ENCODE peak calls at places on chromosomes 1 and 21, in eight cellular contexts. G, K, T, U, J, V, S and F are unnamed samples.

GRCh38 chr1:110087812-110088738 is 17.6 kb upstream of the ALX3 start:
- DNase-seq in K (peak; percentile 53), V (peak; percentile 77), G (peak; percentile 65), J (peak; percentile 47), U (no peak), T (no peak), S (peak; percentile 50), F (peak; percentile 10)

GRCh38 chr1:40986929-40987328 is 7.4 kb downstream of the CTPS1 start:
- DNase-seq in T (no peak), J (no peak), S (no peak), K (no peak), U (no peak), V (no peak), G (no peak), F (no peak)

GRCh38 chr1:165828581-165829329 is 1.3 kb downstream of the UCK2 start:
- DNase-seq in S (peak; percentile 57), J (peak; percentile 62), G (peak; percentile 42), K (no peak), T (peak; percentile 74), V (peak; percentile 74), U (peak; percentile 59), F (no peak)

GRCh38 chr1:100530901-100531487 is 6.9 kb upstream of the GPR88 start:
- DNase-seq in G (peak; percentile 50), U (no peak), S (no peak), V (no peak), K (no peak), J (no peak), T (no peak), F (peak; percentile 43)

GRCh38 chr1:207824691-207825090 is 72.8 kb downstream of the CD46 start:
- DNase-seq in T (no peak), U (no peak), J (peak; percentile 76), S (no peak), G (no peak), V (no peak), K (no peak), F (no peak)

GRCh38 chr1:212247179-212247721 is 38.0 kb upstream of the PPP2R5A start:
- DNase-seq in T (no peak), U (no peak), V (peak; percentile 45), K (no peak), G (no peak), J (no peak), S (no peak), F (no peak)

GRCh38 chr1:46675549-46676314 is 4.1 kb downstream of the TEX38 start:
- DNase-seq in S (no peak), U (no peak), V (no peak), G (no peak), K (no peak), J (no peak), T (no peak), F (no peak)

GRCh38 chr1:44303532-44303931 is 51.5 kb downstream of the ERI3 start:
- DNase-seq in V (no peak), S (no peak), K (no peak), J (no peak), U (no peak), G (no peak), T (no peak), F (no peak)

GRCh38 chr1:7346600-7347570 is 424.2 kb upstream of the VAMP3 start:
- DNase-seq in J (no peak), T (no peak), V (no peak), K (no peak), G (no peak), S (peak; percentile 44), U (no peak), F (no peak)

DNA sequence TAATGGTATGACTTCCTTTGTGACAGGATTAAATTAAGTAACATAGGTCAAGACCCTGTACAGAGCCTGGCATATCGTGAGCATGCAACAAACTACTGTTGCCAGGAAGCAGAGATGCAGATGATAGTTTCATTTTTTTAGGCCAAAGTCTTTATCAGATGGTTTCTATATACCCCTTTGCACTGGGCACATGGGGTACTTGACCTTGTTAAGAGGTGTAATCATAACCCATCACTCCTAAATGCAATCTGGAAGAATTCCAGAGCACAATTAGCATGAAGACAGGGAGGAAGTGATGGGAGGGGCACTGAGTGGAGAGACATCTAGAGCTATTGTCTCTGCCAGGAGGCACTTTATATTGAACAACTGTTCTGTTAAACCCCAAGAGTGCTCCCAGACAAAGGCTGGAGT is 22.1 kb downstream of the ZBTB17 start:
- DNase-seq in K (no peak), J (no peak), U (no peak), T (no peak), V (peak; percentile 46), G (no peak), S (no peak), F (no peak)
- H3K4me3 ChIP-seq in K (no peak overlapping the region), J (no peak overlapping the region), U (no peak overlapping the region), T (no peak overlapping the region), V (no peak overlapping the region), G (no peak overlapping the region), S (no peak overlapping the region), F (no peak overlapping the region)

DNA sequence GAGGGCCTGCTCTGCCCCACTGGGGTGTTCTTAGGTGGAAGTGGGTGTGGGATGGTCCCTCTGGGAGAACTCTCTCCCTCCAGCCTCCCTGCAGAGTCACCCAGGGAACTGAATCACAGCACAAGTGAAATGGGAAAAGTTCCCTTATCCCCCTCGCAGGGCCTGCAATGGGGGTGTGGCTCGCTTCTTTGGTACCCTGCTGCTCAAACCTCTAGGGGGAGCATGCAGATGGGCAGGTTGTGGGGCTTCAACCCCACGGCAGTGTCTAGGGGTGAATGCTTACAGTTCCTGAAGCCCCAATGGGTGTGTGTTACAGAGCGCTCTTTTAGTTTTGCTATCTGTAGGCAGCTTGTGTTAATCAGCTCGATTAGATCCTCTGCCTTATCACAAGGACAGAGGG is 59.0 kb upstream of the TINAGL1 start:
- DNase-seq in U (no peak), S (no peak), T (no peak), J (no peak), K (no peak), V (no peak), G (no peak), F (no peak)
- TF ChIP-seq CTCF in U (no peak), S (no peak), T (no peak), J (no peak), K (no peak), V (no peak), G (no peak), F (no peak)

GRCh38 chr1:221913351-221913750 is 171.5 kb upstream of the DUSP10 start:
- DNase-seq in K (no peak), G (no peak), S (no peak), J (no peak), V (no peak), T (no peak), U (no peak), F (no peak)

GRCh38 chr1:221910222-221910621 is 168.3 kb upstream of the DUSP10 start:
- DNase-seq in V (no peak), T (no peak), U (no peak), J (no peak), K (no peak), S (no peak), G (no peak), F (no peak)

GRCh38 chr1:221915764-221916163 is 173.9 kb upstream of the DUSP10 start:
- DNase-seq in G (no peak), S (no peak), V (no peak), J (no peak), K (no peak), U (no peak), T (no peak), F (no peak)

GRCh38 chr1:221911714-221912113 is 169.8 kb upstream of the DUSP10 start:
- DNase-seq in T (no peak), S (no peak), U (no peak), V (no peak), K (no peak), G (no peak), J (no peak), F (peak; percentile 49)

GRCh38 chr1:221912230-221912629 is 170.3 kb upstream of the DUSP10 start:
- DNase-seq in K (no peak), V (no peak), J (no peak), U (no peak), S (no peak), T (no peak), G (no peak), F (no peak)
- H3K4me3 ChIP-seq in K (no peak overlapping the region), V (no peak overlapping the region), J (no peak overlapping the region), U (no peak overlapping the region), S (no peak overlapping the region), T (no peak overlapping the region), G (no peak overlapping the region), F (no peak overlapping the region)

DNA sequence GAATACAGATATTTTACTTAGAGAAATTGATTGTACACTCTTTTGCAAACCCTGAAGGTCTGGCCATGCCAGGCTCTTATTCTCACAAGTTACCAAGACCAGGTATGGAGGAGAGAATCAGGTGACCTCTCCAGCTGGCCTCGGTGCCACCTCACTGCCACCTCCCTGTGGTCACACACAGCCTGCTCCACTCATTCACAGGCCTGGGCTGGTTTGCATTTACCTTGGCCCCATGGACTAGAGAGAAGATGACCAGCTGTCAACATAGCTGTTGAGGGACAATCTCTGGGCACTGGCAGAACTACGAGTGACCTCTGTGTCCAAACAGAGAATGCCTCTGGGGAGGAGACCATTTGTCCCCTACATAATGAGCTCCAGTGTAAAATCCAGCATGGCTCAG is 291.2 kb upstream of the RUNX1 start:
- DNase-seq in G (no peak), K (no peak), U (no peak), J (no peak), T (no peak), S (no peak), V (no peak), F (no peak)
- TF ChIP-seq CTCF in G (no peak), K (no peak), U (no peak), J (no peak), T (no peak), S (no peak), V (no peak), F (no peak)

GRCh38 chr1:237035759-237036158 is 6.2 kb upstream of the RYR2 start:
- DNase-seq in V (no peak), S (no peak), T (no peak), K (no peak), J (no peak), G (no peak), U (no peak), F (no peak)
- H3K4me3 ChIP-seq in V (no peak overlapping the region), S (no peak overlapping the region), T (no peak overlapping the region), K (no peak overlapping the region), J (no peak overlapping the region), G (no peak overlapping the region), U (no peak overlapping the region), F (no peak overlapping the region)